ENCODE peak calls at places on chromosomes 4 and X, in eight cellular contexts. One of them, this sample, is unnamed.

GRCh38 chr4:45102716-45103115 is 376.4 kb upstream of the GNPDA2 start:
- DNase-seq in astrocyte: no peak
- DNase-seq in endodermal cell: no peak
- DNase-seq in Panc1: no peak
- DNase-seq in HCT116: no peak
- DNase-seq in right lobe of liver: no peak
- DNase-seq in mucosa of descending colon: no peak
- DNase-seq in stomach: no peak
- DNase-seq in this sample: no peak

GRCh38 chr4:54967289-54967688 is 158.1 kb downstream of the KDR start:
- DNase-seq in astrocyte: no peak
- DNase-seq in endodermal cell: no peak
- DNase-seq in Panc1: no peak
- DNase-seq in HCT116: no peak
- DNase-seq in right lobe of liver: no peak
- DNase-seq in mucosa of descending colon: no peak
- DNase-seq in stomach: no peak
- DNase-seq in this sample: no peak

GRCh38 chr4:171880136-171880535 is 66.9 kb downstream of the GALNTL6 start:
- DNase-seq in astrocyte: peak; percentile 89
- DNase-seq in endodermal cell: no peak
- DNase-seq in Panc1: peak; percentile 5
- DNase-seq in HCT116: peak; percentile 33
- DNase-seq in right lobe of liver: no peak
- DNase-seq in mucosa of descending colon: no peak
- DNase-seq in stomach: no peak
- DNase-seq in this sample: no peak

GRCh38 chr4:2273657-2274319 is 11.9 kb upstream of the MXD4 start:
- DNase-seq in astrocyte: no peak
- DNase-seq in endodermal cell: no peak
- DNase-seq in Panc1: no peak
- DNase-seq in HCT116: no peak
- DNase-seq in right lobe of liver: no peak
- DNase-seq in mucosa of descending colon: peak; percentile 33
- DNase-seq in stomach: no peak
- DNase-seq in this sample: no peak

GRCh38 chr4:20356565-20356964 is 104.9 kb downstream of the SLIT2 start:
- DNase-seq in astrocyte: peak; percentile 36
- DNase-seq in endodermal cell: no peak
- DNase-seq in Panc1: no peak
- DNase-seq in HCT116: no peak
- DNase-seq in right lobe of liver: no peak
- DNase-seq in mucosa of descending colon: no peak
- DNase-seq in stomach: no peak
- DNase-seq in this sample: no peak

GRCh38 chr4:78267790-78268189 is 210.7 kb downstream of the FRAS1 start:
- DNase-seq in astrocyte: no peak
- DNase-seq in endodermal cell: no peak
- DNase-seq in Panc1: no peak
- DNase-seq in HCT116: no peak
- DNase-seq in right lobe of liver: no peak
- DNase-seq in mucosa of descending colon: no peak
- DNase-seq in stomach: no peak
- DNase-seq in this sample: no peak

GRCh38 chr4:23789765-23790164 is 100.1 kb downstream of the PPARGC1A start:
- DNase-seq in astrocyte: peak; percentile 81
- DNase-seq in endodermal cell: no peak
- DNase-seq in Panc1: no peak
- DNase-seq in HCT116: no peak
- DNase-seq in right lobe of liver: peak; percentile 49
- DNase-seq in mucosa of descending colon: no peak
- DNase-seq in stomach: no peak
- DNase-seq in this sample: peak; percentile 57

GRCh38 chr4:93394488-93395185 is 433.9 kb upstream of the ATOH1 start:
- DNase-seq in astrocyte: peak; percentile 49
- DNase-seq in endodermal cell: no peak
- DNase-seq in Panc1: no peak
- DNase-seq in HCT116: no peak
- DNase-seq in right lobe of liver: no peak
- DNase-seq in mucosa of descending colon: no peak
- DNase-seq in stomach: no peak
- DNase-seq in this sample: no peak

GRCh38 chr4:8391972-8392371 is 48.6 kb downstream of the ACOX3 start:
- DNase-seq in astrocyte: peak; percentile 85
- DNase-seq in endodermal cell: no peak
- DNase-seq in Panc1: no peak
- DNase-seq in HCT116: no peak
- DNase-seq in right lobe of liver: no peak
- DNase-seq in mucosa of descending colon: no peak
- DNase-seq in stomach: no peak
- DNase-seq in this sample: peak; percentile 52

GRCh38 chr4:64417974-64418373 is 8.7 kb upstream of the TECRL start:
- DNase-seq in astrocyte: peak; percentile 4
- DNase-seq in endodermal cell: no peak
- DNase-seq in Panc1: no peak
- DNase-seq in HCT116: no peak
- DNase-seq in right lobe of liver: no peak
- DNase-seq in mucosa of descending colon: no peak
- DNase-seq in stomach: no peak
- DNase-seq in this sample: no peak

GRCh38 chrX:63275127-63275526 is 76.0 kb downstream of the SPIN4 start:
- DNase-seq in astrocyte: no peak
- DNase-seq in endodermal cell: peak; percentile 80
- DNase-seq in Panc1: peak; percentile 27
- DNase-seq in HCT116: peak; percentile 8
- DNase-seq in right lobe of liver: peak; percentile 43
- DNase-seq in mucosa of descending colon: no peak
- DNase-seq in stomach: no peak
- DNase-seq in this sample: peak; percentile 51

GRCh38 chr4:30792616-30793015 is 72.4 kb downstream of the PCDH7 start:
- DNase-seq in astrocyte: peak; percentile 50
- DNase-seq in endodermal cell: no peak
- DNase-seq in Panc1: no peak
- DNase-seq in HCT116: no peak
- DNase-seq in right lobe of liver: no peak
- DNase-seq in mucosa of descending colon: no peak
- DNase-seq in stomach: no peak
- DNase-seq in this sample: no peak

GRCh38 chr4:168197926-168198325 is 105.6 kb downstream of the ANXA10 start:
- DNase-seq in astrocyte: peak; percentile 46
- DNase-seq in endodermal cell: no peak
- DNase-seq in Panc1: no peak
- DNase-seq in HCT116: no peak
- DNase-seq in right lobe of liver: no peak
- DNase-seq in mucosa of descending colon: no peak
- DNase-seq in stomach: no peak
- DNase-seq in this sample: no peak

GRCh38 chr4:182255421-182256190 is 12.4 kb downstream of the TENM3 start:
- DNase-seq in astrocyte: no peak
- DNase-seq in endodermal cell: peak; percentile 57
- DNase-seq in Panc1: no peak
- DNase-seq in HCT116: no peak
- DNase-seq in right lobe of liver: no peak
- DNase-seq in mucosa of descending colon: no peak
- DNase-seq in stomach: no peak
- DNase-seq in this sample: no peak

GRCh38 chr4:182261651-182262223 is 18.5 kb downstream of the TENM3 start:
- DNase-seq in astrocyte: no peak
- DNase-seq in endodermal cell: no peak
- DNase-seq in Panc1: no peak
- DNase-seq in HCT116: no peak
- DNase-seq in right lobe of liver: no peak
- DNase-seq in mucosa of descending colon: no peak
- DNase-seq in stomach: no peak
- DNase-seq in this sample: no peak

GRCh38 chr4:182254381-182254780 is 11.2 kb downstream of the TENM3 start:
- DNase-seq in astrocyte: no peak
- DNase-seq in endodermal cell: no peak
- DNase-seq in Panc1: no peak
- DNase-seq in HCT116: no peak
- DNase-seq in right lobe of liver: no peak
- DNase-seq in mucosa of descending colon: no peak
- DNase-seq in stomach: no peak
- DNase-seq in this sample: no peak

GRCh38 chr4:182257503-182257902 is 14.3 kb downstream of the TENM3 start:
- DNase-seq in astrocyte: no peak
- DNase-seq in endodermal cell: no peak
- DNase-seq in Panc1: no peak
- DNase-seq in HCT116: no peak
- DNase-seq in right lobe of liver: no peak
- DNase-seq in mucosa of descending colon: no peak
- DNase-seq in stomach: no peak
- DNase-seq in this sample: no peak

DNA sequence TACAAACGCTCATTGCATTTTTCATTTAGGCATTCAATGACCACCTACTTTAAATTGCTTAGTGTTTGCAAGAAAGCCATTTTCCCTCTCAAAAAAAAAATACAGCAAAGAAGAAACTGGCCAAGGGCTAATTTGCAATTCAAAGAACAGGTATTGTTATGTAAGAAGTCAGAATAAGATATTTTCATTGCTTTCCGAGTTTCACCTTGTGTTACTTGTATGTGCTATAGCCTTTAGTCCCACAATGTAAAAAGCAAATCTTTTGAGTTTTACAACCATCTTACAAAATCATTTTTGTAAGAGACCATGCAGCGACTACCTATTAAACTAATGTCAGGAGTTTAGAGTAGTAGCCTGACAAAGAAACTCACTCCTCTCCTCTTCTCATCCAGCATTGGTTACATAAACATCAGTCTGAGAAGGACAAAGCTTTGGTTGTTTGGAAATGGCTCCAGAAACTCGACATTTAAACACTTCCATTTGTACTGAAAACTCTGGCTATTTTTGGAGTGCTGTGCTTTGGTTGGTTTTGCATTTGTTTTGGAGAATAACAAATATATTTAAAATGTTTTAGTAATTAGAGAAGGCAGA is 15.3 kb downstream of the TENM3 start:
- DNase-seq in astrocyte: no peak
- DNase-seq in endodermal cell: no peak
- DNase-seq in Panc1: no peak
- DNase-seq in HCT116: no peak
- DNase-seq in right lobe of liver: no peak
- DNase-seq in mucosa of descending colon: no peak
- DNase-seq in stomach: no peak
- DNase-seq in this sample: no peak
- H3K4me1 ChIP-seq in astrocyte: no peaks in the 10 kb centered on the region
- H3K4me1 ChIP-seq in endodermal cell: no peaks in the 10 kb centered on the region
- H3K4me1 ChIP-seq in Panc1: no peaks in the 10 kb centered on the region
- H3K4me1 ChIP-seq in HCT116: no peaks in the 10 kb centered on the region
- H3K4me1 ChIP-seq in right lobe of liver: no peaks in the 10 kb centered on the region
- H3K4me1 ChIP-seq in mucosa of descending colon: no peaks in the 10 kb centered on the region
- H3K4me1 ChIP-seq in stomach: no peaks in the 10 kb centered on the region
- H3K4me1 ChIP-seq in this sample: no peaks in the 10 kb centered on the region

GRCh38 chrX:97525981-97526380 is 642.3 kb downstream of the RPA4 start:
- DNase-seq in astrocyte: no peak
- DNase-seq in endodermal cell: no peak
- DNase-seq in Panc1: no peak
- DNase-seq in HCT116: no peak
- DNase-seq in right lobe of liver: no peak
- DNase-seq in mucosa of descending colon: no peak
- DNase-seq in stomach: no peak
- DNase-seq in this sample: no peak

GRCh38 chrX:97522307-97522706 is 638.6 kb downstream of the RPA4 start:
- DNase-seq in astrocyte: no peak
- DNase-seq in endodermal cell: no peak
- DNase-seq in Panc1: no peak
- DNase-seq in HCT116: no peak
- DNase-seq in right lobe of liver: no peak
- DNase-seq in mucosa of descending colon: no peak
- DNase-seq in stomach: no peak
- DNase-seq in this sample: no peak

GRCh38 chrX:97524997-97525396 is 641.3 kb downstream of the RPA4 start:
- DNase-seq in astrocyte: peak; percentile 35
- DNase-seq in endodermal cell: no peak
- DNase-seq in Panc1: no peak
- DNase-seq in HCT116: no peak
- DNase-seq in right lobe of liver: no peak
- DNase-seq in mucosa of descending colon: no peak
- DNase-seq in stomach: no peak
- DNase-seq in this sample: no peak

GRCh38 chrX:97527725-97528124 is 644.0 kb downstream of the RPA4 start:
- DNase-seq in astrocyte: no peak
- DNase-seq in endodermal cell: no peak
- DNase-seq in Panc1: no peak
- DNase-seq in HCT116: no peak
- DNase-seq in right lobe of liver: no peak
- DNase-seq in mucosa of descending colon: no peak
- DNase-seq in stomach: no peak
- DNase-seq in this sample: no peak

GRCh38 chrX:97524340-97524739 is 640.6 kb downstream of the RPA4 start:
- DNase-seq in astrocyte: no peak
- DNase-seq in endodermal cell: no peak
- DNase-seq in Panc1: no peak
- DNase-seq in HCT116: no peak
- DNase-seq in right lobe of liver: no peak
- DNase-seq in mucosa of descending colon: no peak
- DNase-seq in stomach: no peak
- DNase-seq in this sample: no peak
- H3K4me3 ChIP-seq in astrocyte: no peak overlapping the region
- H3K4me3 ChIP-seq in endodermal cell: no peak overlapping the region
- H3K4me3 ChIP-seq in Panc1: no peak overlapping the region
- H3K4me3 ChIP-seq in HCT116: no peak overlapping the region
- H3K4me3 ChIP-seq in right lobe of liver: no peak overlapping the region
- H3K4me3 ChIP-seq in mucosa of descending colon: no peak overlapping the region
- H3K4me3 ChIP-seq in stomach: no peak overlapping the region
- H3K4me3 ChIP-seq in this sample: no peak overlapping the region

GRCh38 chrX:24763989-24764388 is 70.3 kb downstream of the POLA1 start:
- DNase-seq in astrocyte: no peak
- DNase-seq in endodermal cell: no peak
- DNase-seq in Panc1: no peak
- DNase-seq in HCT116: no peak
- DNase-seq in right lobe of liver: no peak
- DNase-seq in mucosa of descending colon: no peak
- DNase-seq in stomach: no peak
- DNase-seq in this sample: no peak
- H3K36me3 ChIP-seq in astrocyte: no peaks in the 10 kb centered on the region
- H3K36me3 ChIP-seq in endodermal cell: peaks cover 25% of the 10 kb centered on the region
- H3K36me3 ChIP-seq in Panc1: no peaks in the 10 kb centered on the region
- H3K36me3 ChIP-seq in HCT116: peaks cover 5% of the 10 kb centered on the region
- H3K36me3 ChIP-seq in right lobe of liver: no peaks in the 10 kb centered on the region
- H3K36me3 ChIP-seq in mucosa of descending colon: no peaks in the 10 kb centered on the region
- H3K36me3 ChIP-seq in stomach: no peaks in the 10 kb centered on the region
- H3K36me3 ChIP-seq in this sample: no peaks in the 10 kb centered on the region

DNA sequence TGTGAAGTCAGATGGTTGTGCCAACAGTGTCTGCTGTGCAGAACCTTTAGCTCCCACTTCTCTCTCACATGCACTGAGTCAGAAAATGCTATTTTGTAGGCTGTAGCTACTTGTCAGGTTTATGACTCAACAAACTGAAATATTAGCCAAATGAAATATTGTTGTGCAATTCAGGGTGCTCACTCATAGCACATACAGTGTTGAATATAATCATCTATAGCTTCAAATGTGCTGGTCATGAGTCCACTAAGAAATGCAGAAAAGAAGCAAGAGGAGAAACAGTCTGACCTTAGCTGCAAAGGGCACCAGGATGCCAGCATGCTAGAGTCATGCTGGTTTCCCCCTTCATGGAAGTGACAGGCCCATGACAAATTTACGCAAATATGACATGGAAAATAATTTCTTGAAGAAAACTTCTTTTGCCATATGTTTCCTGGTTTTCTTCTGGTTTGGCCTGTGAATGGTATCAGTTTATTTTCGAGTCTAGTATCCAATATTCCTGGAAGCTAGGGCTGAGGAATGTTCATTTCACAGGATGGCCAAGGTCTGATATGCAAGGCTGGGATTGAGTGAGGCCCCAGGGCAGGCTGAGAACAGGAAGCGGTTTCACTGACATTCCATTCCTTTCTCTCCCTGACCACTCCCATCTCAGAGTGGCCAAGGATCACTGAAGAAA is 10.3 kb upstream of the CXCL2 start:
- DNase-seq in astrocyte: peak; percentile 98
- DNase-seq in endodermal cell: peak; percentile 73
- DNase-seq in Panc1: peak; percentile 86
- DNase-seq in HCT116: peak; percentile 81
- DNase-seq in right lobe of liver: no peak
- DNase-seq in mucosa of descending colon: no peak
- DNase-seq in stomach: no peak
- DNase-seq in this sample: peak; percentile 71
- H3K4me1 ChIP-seq in astrocyte: peaks cover 50% of the 10 kb centered on the region
- H3K4me1 ChIP-seq in endodermal cell: no peaks in the 10 kb centered on the region
- H3K4me1 ChIP-seq in Panc1: no peaks in the 10 kb centered on the region
- H3K4me1 ChIP-seq in HCT116: peaks cover 18% of the 10 kb centered on the region
- H3K4me1 ChIP-seq in right lobe of liver: no peaks in the 10 kb centered on the region
- H3K4me1 ChIP-seq in mucosa of descending colon: no peaks in the 10 kb centered on the region
- H3K4me1 ChIP-seq in stomach: peaks cover 11% of the 10 kb centered on the region
- H3K4me1 ChIP-seq in this sample: no peaks in the 10 kb centered on the region